ENCODE peak calls at places on chromosomes 1 and 21, in ten cellular contexts. E is mammary epithelial cell, Q is NCI-H1417, A is left cardiac atrium, R is pancreas, C is HTR-8/SVneo, Y is NCI-H2171 treated with DMSO at 0.1 percent for 48 hours, F is OCI-LY7, X is dermis blood vessel endothelial cell, J is AG10803. Z is an unnamed sample.

GRCh38 chr1:241485554-241485992 is 34.0 kb downstream of the FH start:
- DNase-seq in E (peak), Q (peak), A (no peak), R (no peak), C (peak), Y (no peak), F (peak), X (peak), J (peak), Z (no peak)

GRCh38 chr1:6508876-6509602 is 17.6 kb upstream of the PLEKHG5 start:
- DNase-seq in E (no peak), Q (no peak), A (no peak), R (peak), C (no peak), Y (no peak), F (no peak), X (no peak), J (no peak), Z (no peak)

GRCh38 chr1:228194921-228195812 is 12.7 kb upstream of the OBSCN start:
- DNase-seq in E (no peak), Q (no peak), A (no peak), R (no peak), C (no peak), Y (no peak), F (no peak), X (no peak), J (no peak), Z (no peak)

GRCh38 chr1:229886636-229887035 is 180.4 kb upstream of the GALNT2 start:
- DNase-seq in E (no peak), Q (no peak), A (no peak), R (no peak), C (no peak), Y (no peak), F (no peak), X (no peak), J (no peak), Z (no peak)

GRCh38 chr1:229431270-229432115 is 2.4 kb downstream of the ACTA1 start:
- DNase-seq in E (no peak), Q (no peak), A (no peak), R (no peak), C (no peak), Y (no peak), F (no peak), X (no peak), J (no peak), Z (no peak)

GRCh38 chr1:173478099-173478555 is 992 bp downstream of the PRDX6 start:
- DNase-seq in E (peak), Q (no peak), A (peak), R (peak), C (peak), Y (no peak), F (no peak), X (peak), J (peak), Z (peak)

GRCh38 chr1:207821464-207822045 is 69.7 kb downstream of the CD46 start:
- DNase-seq in E (no peak), Q (no peak), A (no peak), R (peak), C (no peak), Y (no peak), F (no peak), X (no peak), J (no peak), Z (no peak)

GRCh38 chr21:17492415-17493168 is 20.3 kb upstream of the CXADR start:
- DNase-seq in E (peak), Q (no peak), A (no peak), R (no peak), C (no peak), Y (no peak), F (no peak), X (no peak), J (peak), Z (no peak)

GRCh38 chr1:15245593-15246325 is 1.3 kb upstream of the FHAD1 start:
- DNase-seq in E (peak), Q (no peak), A (no peak), R (no peak), C (no peak), Y (no peak), F (no peak), X (peak), J (peak), Z (no peak)

GRCh38 chr1:96843196-96843595 is 121.6 kb downstream of the PTBP2 start:
- DNase-seq in E (no peak), Q (no peak), A (no peak), R (no peak), C (no peak), Y (no peak), F (no peak), X (no peak), J (peak), Z (peak)

GRCh38 chr1:81998165-81998564 is 197.4 kb downstream of the ADGRL2 start:
- DNase-seq in E (no peak), Q (no peak), A (no peak), R (no peak), C (no peak), Y (no peak), F (no peak), X (no peak), J (no peak), Z (no peak)

GRCh38 chr21:39386194-39386593 is 37.3 kb upstream of the HMGN1 start:
- DNase-seq in E (no peak), Q (no peak), A (peak), R (peak), C (no peak), Y (no peak), F (no peak), X (no peak), J (no peak), Z (no peak)

GRCh38 chr1:186420311-186420710 is 40.6 kb downstream of the PDC start:
- DNase-seq in E (no peak), Q (no peak), A (no peak), R (no peak), C (no peak), Y (no peak), F (no peak), X (no peak), J (no peak), Z (no peak)

GRCh38 chr1:211127166-211127565 is 6.8 kb downstream of the KCNH1 start:
- DNase-seq in E (no peak), Q (no peak), A (no peak), R (no peak), C (no peak), Y (no peak), F (no peak), X (no peak), J (peak), Z (no peak)

GRCh38 chr1:230270940-230271325 is 155.2 kb downstream of the PGBD5 start:
- DNase-seq in E (no peak), Q (no peak), A (no peak), R (peak), C (no peak), Y (no peak), F (no peak), X (peak), J (no peak), Z (no peak)

GRCh38 chr1:25561426-25562100 is 18.2 kb downstream of the LDLRAP1 start:
- DNase-seq in E (no peak), Q (no peak), A (no peak), R (no peak), C (no peak), Y (no peak), F (peak), X (peak), J (no peak), Z (no peak)

GRCh38 chr1:51170342-51170741 is 65.7 kb upstream of the RNF11 start:
- DNase-seq in E (peak), Q (no peak), A (no peak), R (no peak), C (no peak), Y (no peak), F (no peak), X (no peak), J (no peak), Z (peak)

GRCh38 chr1:167328762-167329483 is 108.2 kb downstream of the POU2F1 start:
- DNase-seq in E (no peak), Q (no peak), A (no peak), R (no peak), C (no peak), Y (no peak), F (peak), X (no peak), J (no peak), Z (no peak)

GRCh38 chr21:45957986-45958610 is 23.5 kb upstream of the COL6A1 start:
- DNase-seq in E (no peak), Q (no peak), A (peak), R (no peak), C (no peak), Y (no peak), F (no peak), X (no peak), J (peak), Z (no peak)

GRCh38 chr1:223344491-223344890 is 19.5 kb downstream of the SUSD4 start:
- DNase-seq in E (no peak), Q (no peak), A (peak), R (no peak), C (no peak), Y (no peak), F (no peak), X (no peak), J (no peak), Z (no peak)

GRCh38 chr1:78468511-78468910 is 22.3 kb upstream of the PTGFR start:
- DNase-seq in E (no peak), Q (no peak), A (no peak), R (no peak), C (no peak), Y (no peak), F (no peak), X (no peak), J (peak), Z (no peak)

GRCh38 chr1:8889925-8890785 is 11.7 kb upstream of the ENO1 start:
- DNase-seq in E (peak), Q (no peak), A (peak), R (no peak), C (no peak), Y (peak), F (no peak), X (peak), J (peak), Z (peak)

GRCh38 chr1:204077979-204078696 is 5.2 kb downstream of the SOX13 start:
- DNase-seq in E (peak), Q (peak), A (no peak), R (no peak), C (no peak), Y (no peak), F (no peak), X (peak), J (no peak), Z (no peak)

GRCh38 chr1:57845041-57845440 is 421.2 kb upstream of the DAB1 start:
- DNase-seq in E (peak), Q (no peak), A (no peak), R (no peak), C (no peak), Y (no peak), F (no peak), X (no peak), J (peak), Z (no peak)

GRCh38 chr1:6001992-6002576 is 9.9 kb upstream of the NPHP4 start:
- DNase-seq in E (no peak), Q (peak), A (peak), R (peak), C (no peak), Y (peak), F (no peak), X (no peak), J (no peak), Z (no peak)

GRCh38 chr21:45555557-45556301 is 13.5 kb upstream of the SLC19A1 start:
- DNase-seq in E (peak), Q (peak), A (peak), R (peak), C (peak), Y (peak), F (peak), X (peak), J (peak), Z (no peak)

GRCh38 chr1:240737761-240738265 is 125.9 kb upstream of the GREM2 start:
- DNase-seq in E (no peak), Q (no peak), A (no peak), R (no peak), C (no peak), Y (no peak), F (no peak), X (no peak), J (no peak), Z (no peak)

GRCh38 chr1:167601442-167602380 is 28.3 kb upstream of the RCSD1 start:
- DNase-seq in E (peak), Q (no peak), A (peak), R (no peak), C (no peak), Y (peak), F (peak), X (peak), J (peak), Z (no peak)

GRCh38 chr21:39686636-39687035 is 58.3 kb upstream of the IGSF5 start:
- DNase-seq in E (no peak), Q (no peak), A (no peak), R (no peak), C (no peak), Y (no peak), F (no peak), X (no peak), J (no peak), Z (no peak)

GRCh38 chr1:55316494-55316893 is 101.3 kb upstream of the USP24 start:
- DNase-seq in E (no peak), Q (no peak), A (no peak), R (no peak), C (no peak), Y (no peak), F (no peak), X (peak), J (no peak), Z (no peak)

GRCh38 chr1:38291906-38292521 is 245.4 kb upstream of the POU3F1 start:
- DNase-seq in E (no peak), Q (no peak), A (peak), R (no peak), C (no peak), Y (no peak), F (no peak), X (no peak), J (no peak), Z (no peak)

GRCh38 chr1:68453060-68453665 is 3.4 kb upstream of the RPE65 start:
- DNase-seq in E (no peak), Q (no peak), A (no peak), R (no peak), C (no peak), Y (no peak), F (no peak), X (no peak), J (no peak), Z (no peak)

GRCh38 chr1:24151175-24151533 is 8.2 kb upstream of the IL22RA1 start:
- DNase-seq in E (peak), Q (no peak), A (peak), R (no peak), C (no peak), Y (peak), F (peak), X (no peak), J (no peak), Z (no peak)